ENCODE peak calls at places on chromosomes 3 and 15, in eight cellular contexts. L, F, Z, V, D, K, B and W are unnamed samples.

GRCh38 chr3:17830786-17831185 is 88.4 kb upstream of the TBC1D5 start:
- DNase-seq in V (no peak), B (no peak), K (no peak), D (no peak), Z (no peak), L (no peak), F (no peak), W (no peak)

GRCh38 chr3:14587733-14588360 is 47.7 kb upstream of the GRIP2 start:
- DNase-seq in Z (no peak), K (no peak), B (no peak), D (no peak), L (peak), F (no peak), V (peak), W (no peak)

GRCh38 chr15:51097553-51098330 is 3.0 kb upstream of the TNFAIP8L3 start:
- DNase-seq in L (peak), D (no peak), K (no peak), B (peak), V (peak), Z (peak), F (no peak), W (no peak)

GRCh38 chr15:77644543-77645247 is 12.0 kb upstream of the LINGO1 start:
- DNase-seq in L (no peak), D (no peak), K (no peak), V (no peak), F (no peak), Z (no peak), B (no peak), W (no peak)

GRCh38 chr15:68572921-68573320 is 5.9 kb upstream of the CORO2B start:
- DNase-seq in Z (no peak), K (no peak), L (no peak), D (no peak), V (no peak), F (no peak), B (no peak), W (no peak)

GRCh38 chr3:46901591-46902187 is 24.2 kb downstream of the PTH1R start:
- DNase-seq in L (no peak), B (no peak), D (no peak), F (no peak), Z (no peak), V (no peak), K (no peak), W (no peak)

GRCh38 chr3:74041068-74041675 is 416.4 kb upstream of the PDZRN3 start:
- DNase-seq in D (no peak), L (no peak), K (no peak), Z (no peak), V (no peak), F (no peak), B (no peak), W (no peak)

GRCh38 chr15:83206971-83207621 is 527 bp downstream of the HDGFL3 start:
- DNase-seq in D (peak), K (no peak), V (peak), L (peak), F (peak), B (peak), Z (peak), W (no peak)

GRCh38 chr3:119625451-119626153 is 27.9 kb downstream of the PLA1A start:
- DNase-seq in K (no peak), Z (no peak), L (no peak), F (no peak), D (no peak), V (no peak), B (no peak), W (no peak)

GRCh38 chr15:94582368-94582767 is 351.0 kb downstream of the MCTP2 start:
- DNase-seq in K (no peak), D (peak), Z (peak), L (peak), B (no peak), V (no peak), F (peak), W (no peak)

GRCh38 chr3:96354742-96355141 is 459.7 kb upstream of the EPHA6 start:
- DNase-seq in D (no peak), Z (peak), L (no peak), V (no peak), B (no peak), K (no peak), F (no peak), W (no peak)

GRCh38 chr3:46892285-46893145 is 15.0 kb downstream of the PTH1R start:
- DNase-seq in F (peak), L (peak), Z (peak), B (peak), K (no peak), V (peak), D (peak), W (peak)

GRCh38 chr15:52329980-52330379 is 34.4 kb upstream of the MYO5C start:
- DNase-seq in D (no peak), V (no peak), B (no peak), K (no peak), L (no peak), F (no peak), Z (no peak), W (no peak)